ENCODE peak calls at places on chromosomes 1 and 21, in four cellular contexts. J is stomach, U is heart right ventricle, B is astrocyte of the spinal cord. S is an unnamed sample.

GRCh38 chr1:6037338-6037762 is 8.3 kb upstream of the KCNAB2 start:
- DNase-seq in J (no peak), B (peak; percentile 63), U (peak; percentile 20), S (no peak)

GRCh38 chr1:5596651-5597050 is 395.6 kb downstream of the NPHP4 start:
- DNase-seq in U (no peak), B (no peak), J (peak; percentile 20), S (no peak)

GRCh38 chr1:205421728-205422127 is at the start of gene LEMD1:
- DNase-seq in B (no peak), U (no peak), J (no peak), S (no peak)

GRCh38 chr1:183653876-183654451 is 848 bp upstream of the APOBEC4 start:
- DNase-seq in U (no peak), B (no peak), J (no peak), S (no peak)

GRCh38 chr21:41283211-41283818 is 33.3 kb upstream of the FAM3B start:
- DNase-seq in B (peak; percentile 75), U (peak; percentile 66), J (peak; percentile 49), S (peak; percentile 87)

GRCh38 chr21:35227774-35228173 is 178.7 kb upstream of the RUNX1 start:
- DNase-seq in J (no peak), B (no peak), U (no peak), S (no peak)

GRCh38 chr1:107748529-107748928 is 216.5 kb downstream of the VAV3 start:
- DNase-seq in J (no peak), B (peak; percentile 28), U (no peak), S (peak; percentile 51)

GRCh38 chr1:192709544-192709943 is 73.6 kb downstream of the RGS13 start:
- DNase-seq in J (no peak), B (no peak), U (no peak), S (no peak)

GRCh38 chr21:31677047-31677446 is 17.6 kb downstream of the SOD1 start:
- DNase-seq in U (no peak), J (no peak), B (no peak), S (no peak)

GRCh38 chr1:201505505-201505893 is 1.4 kb downstream of the CSRP1 start:
- DNase-seq in U (peak; percentile 57), B (peak; percentile 64), J (no peak), S (peak; percentile 72)

GRCh38 chr1:115179397-115179835 is 90.1 kb upstream of the TSPAN2 start:
- DNase-seq in U (peak; percentile 51), B (peak; percentile 97), J (no peak), S (peak; percentile 78)

GRCh38 chr1:200437088-200437487 is 27.3 kb upstream of the ZNF281 start:
- DNase-seq in U (no peak), J (no peak), B (no peak), S (no peak)

GRCh38 chr1:191695865-191696264 is 462.4 kb upstream of the RGS18 start:
- DNase-seq in B (peak; percentile 5), U (no peak), J (no peak), S (no peak)

GRCh38 chr1:51236548-51237312 is 657 bp downstream of the RNF11 start:
- DNase-seq in B (peak; percentile 51), U (peak; percentile 48), J (peak; percentile 44), S (peak; percentile 80)

GRCh38 chr1:4461726-4462290 is 192.6 kb upstream of the AJAP1 start:
- DNase-seq in U (no peak), B (no peak), J (no peak), S (no peak)

GRCh38 chr1:8598060-8598724 is 219.2 kb downstream of the RERE start:
- DNase-seq in J (peak; percentile 50), B (peak; percentile 46), U (peak; percentile 46), S (peak; percentile 38)
- TF ChIP-seq CTCF in J (peak; percentile 30), B (peak; percentile 59), U (peak; percentile 31), S (peak; percentile 61)

DNA sequence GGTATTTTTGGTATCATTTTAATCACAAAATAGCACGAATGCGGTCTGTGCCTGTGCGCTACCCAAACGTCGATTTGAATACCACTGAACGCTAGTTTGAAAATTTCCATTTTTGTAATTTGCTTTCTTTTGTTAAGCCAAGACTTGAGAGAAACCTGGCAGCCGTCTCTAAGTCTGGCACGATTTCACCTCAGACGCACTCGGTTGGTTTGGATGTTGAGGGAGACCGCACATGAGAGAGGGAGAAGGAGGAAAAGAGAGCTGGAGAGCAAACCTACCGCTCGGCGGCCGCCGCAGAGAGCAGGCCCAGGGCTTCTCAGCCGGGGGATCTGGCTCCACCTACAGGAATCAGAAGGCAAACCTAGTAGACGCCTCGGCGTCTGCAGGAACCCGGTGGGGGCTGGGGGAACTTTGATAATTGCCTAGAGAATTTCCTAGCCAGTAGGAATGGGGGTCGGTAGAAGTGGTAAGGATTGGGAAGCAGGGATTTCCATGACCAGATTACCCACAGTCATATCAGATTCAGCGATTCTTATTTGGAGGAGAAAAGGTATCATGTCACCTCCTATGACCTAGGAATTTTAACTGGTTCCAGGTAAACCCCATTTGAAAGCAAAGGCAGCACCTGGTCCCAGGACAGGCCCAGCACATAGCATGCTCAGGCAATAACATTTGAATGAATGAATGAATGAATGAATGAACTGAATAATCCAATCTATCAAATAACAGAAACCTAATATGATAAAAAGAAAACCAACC is 83.2 kb downstream of the TM2D1 start:
- DNase-seq in B (peak; percentile 58), U (peak; percentile 78), J (peak; percentile 76), S (peak; percentile 76)
- H3K4me3 ChIP-seq in B (no peak overlapping the region), U (peak overlapping the region; percentile 31), J (peak overlapping the region; percentile 26), S (no peak overlapping the region)

GRCh38 chr1:150926094-150926741 is at the start of gene SETDB1:
- DNase-seq in B (peak; percentile 96), J (peak; percentile 95), U (peak; percentile 96), S (peak; percentile 95)
- TF ChIP-seq CTCF in B (no peak), J (no peak), U (no peak), S (peak; percentile 11)

DNA sequence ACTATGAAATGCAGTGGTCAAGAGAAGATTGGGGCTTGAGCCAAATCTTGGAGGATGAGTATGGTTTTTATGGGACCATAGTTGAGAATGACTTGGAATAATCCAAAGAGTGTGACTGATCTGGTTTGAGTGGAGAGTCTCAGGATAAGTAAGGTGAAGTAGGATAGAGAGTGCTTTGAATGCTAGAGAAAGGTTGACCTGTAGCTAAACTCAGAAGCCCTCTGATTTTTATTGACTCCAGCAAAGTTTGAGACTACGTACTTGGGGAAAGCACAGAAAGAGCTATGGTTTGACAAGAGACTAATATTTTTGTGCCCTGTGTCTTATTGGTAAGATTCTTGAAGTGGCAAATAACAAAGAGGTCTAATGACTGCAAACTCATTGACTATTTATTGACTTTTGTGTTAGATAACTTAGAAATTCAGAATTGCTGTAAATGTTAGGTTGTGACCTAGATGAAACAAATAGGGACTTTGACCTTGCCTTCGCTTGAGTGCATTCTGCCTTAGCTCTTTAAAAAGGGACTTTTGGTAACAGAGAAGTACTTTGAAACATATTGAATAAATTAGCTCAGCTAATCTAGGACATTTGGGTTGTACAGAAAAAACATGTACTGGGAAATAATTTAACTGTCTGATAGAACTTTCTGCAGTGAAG is 35.1 kb downstream of the UAP1 start:
- DNase-seq in B (no peak), J (no peak), U (no peak), S (no peak)
- H3K4me3 ChIP-seq in B (no peak overlapping the region), J (no peak overlapping the region), U (no peak overlapping the region), S (no peak overlapping the region)

S was measured in epithelial cell of esophagus.